ENCODE peak calls at places on chromosomes 4 and X, in eight cellular contexts. Y is AG08395; R is stimulated activated CD4-positive, alpha-beta T cell treated with anti-CD3 and anti-CD28 coated beads, Interleukin-4, amount 100 ng/mL, for 4 hours; J is ecto neural progenitor cell; P is HTR-8/SVneo; F is CD8-positive, alpha-beta T cell; Z is amniotic stem cell; N is activated CD8-positive, alpha-beta memory T cell treated with anti-CD3 and anti-CD28 coated beads for 48 hours. Q is an unnamed sample.

GRCh38 chr4:166318810-166319525 is 445.9 kb downstream of the TLL1 start:
- DNase-seq in Y (no peak), R (no peak), J (no peak), P (peak; percentile 12), F (no peak), Z (peak; percentile 39), N (no peak), Q (no peak)

GRCh38 chrX:103063918-103064434 is at the start of gene BEX1:
- DNase-seq in Y (no peak), R (peak; percentile 2), J (peak; percentile 66), P (peak; percentile 26), F (peak; percentile 11), Z (no peak), N (no peak), Q (peak; percentile 31)

GRCh38 chr4:8078610-8079015 is 80.0 kb downstream of the ABLIM2 start:
- DNase-seq in Y (no peak), R (no peak), J (no peak), P (no peak), F (no peak), Z (no peak), N (no peak), Q (no peak)

GRCh38 chrX:87572911-87573310 is 55.3 kb downstream of the KLHL4 start:
- DNase-seq in Y (no peak), R (no peak), J (no peak), P (no peak), F (no peak), Z (no peak), N (no peak), Q (no peak)

GRCh38 chr4:24588216-24588954 is 4.0 kb upstream of the DHX15 start:
- DNase-seq in Y (no peak), R (no peak), J (no peak), P (no peak), F (no peak), Z (no peak), N (no peak), Q (no peak)

GRCh38 chr4:76780781-76781697 is 116.9 kb downstream of the SOWAHB start:
- DNase-seq in Y (peak; percentile 19), R (no peak), J (no peak), P (no peak), F (no peak), Z (no peak), N (no peak), Q (no peak)

GRCh38 chr4:59818656-59819055 is 1381.5 kb upstream of the ADGRL3 start:
- DNase-seq in Y (peak; percentile 2), R (no peak), J (no peak), P (peak; percentile 0), F (no peak), Z (no peak), N (no peak), Q (no peak)

GRCh38 chr4:89312066-89312465 is 4.5 kb upstream of the GPRIN3 start:
- DNase-seq in Y (peak; percentile 5), R (no peak), J (no peak), P (no peak), F (no peak), Z (no peak), N (no peak), Q (no peak)

GRCh38 chr4:13665711-13666660 is 38.5 kb upstream of the BOD1L1 start:
- DNase-seq in Y (no peak), R (no peak), J (no peak), P (no peak), F (no peak), Z (no peak), N (no peak), Q (no peak)

GRCh38 chrX:2748171-2748814 is 3.5 kb upstream of the XG start:
- DNase-seq in Y (no peak), R (no peak), J (no peak), P (no peak), F (no peak), Z (no peak), N (no peak), Q (no peak)

GRCh38 chr4:128871948-128872347 is 62.4 kb downstream of the JADE1 start:
- DNase-seq in Y (peak; percentile 20), R (no peak), J (no peak), P (peak; percentile 41), F (no peak), Z (peak; percentile 26), N (no peak), Q (no peak)

GRCh38 chr4:26206339-26206738 is 114.5 kb upstream of the RBPJ start:
- DNase-seq in Y (peak; percentile 60), R (no peak), J (no peak), P (no peak), F (no peak), Z (peak; percentile 8), N (no peak), Q (no peak)

GRCh38 chrX:119625843-119626242 is 19.6 kb upstream of the NKRF start:
- DNase-seq in Y (no peak), R (no peak), J (no peak), P (no peak), F (no peak), Z (no peak), N (no peak), Q (no peak)

Q was measured in H1.